ENCODE peak calls at places on chromosomes 16 and 17, in eight cellular contexts. X is stomach, I is NB4, M is K562, O is tibial nerve, B is A549, R is Peyer's patch, L is ovary. J is an unnamed sample.

GRCh38 chr17:48006936-48007703 is 30.5 kb downstream of the COPZ2 start:
- DNase-seq in X (no peak), I (no peak), M (no peak), O (no peak), B (no peak), R (no peak), L (no peak), J (no peak)

GRCh38 chr17:7367918-7368596 is 12.8 kb upstream of the TNK1 start:
- DNase-seq in X (no peak), I (no peak), M (no peak), O (no peak), B (no peak), R (no peak), L (no peak), J (no peak)

GRCh38 chr17:11757796-11758195 is 159.5 kb downstream of the DNAH9 start:
- DNase-seq in X (no peak), I (no peak), M (no peak), O (no peak), B (no peak), R (no peak), L (no peak), J (no peak)

GRCh38 chr17:28738680-28739384 is 5.0 kb upstream of the TRAF4 start:
- DNase-seq in X (no peak), I (no peak), M (no peak), O (no peak), B (no peak), R (peak; percentile 86), L (no peak), J (no peak)

GRCh38 chr17:73271078-73271477 is 9.4 kb upstream of the CPSF4L start:
- DNase-seq in X (no peak), I (peak; percentile 66), M (no peak), O (no peak), B (no peak), R (no peak), L (no peak), J (no peak)

GRCh38 chr16:87895641-87896141 is 26.4 kb upstream of the SLC7A5 start:
- DNase-seq in X (peak; percentile 37), I (peak; percentile 91), M (no peak), O (no peak), B (no peak), R (peak; percentile 46), L (no peak), J (no peak)

GRCh38 chr17:5467416-5467815 is 1.4 kb downstream of the DHX33 start:
- DNase-seq in X (no peak), I (no peak), M (no peak), O (no peak), B (no peak), R (no peak), L (no peak), J (no peak)

GRCh38 chr16:17275076-17275732 is 195.6 kb downstream of the XYLT1 start:
- DNase-seq in X (peak; percentile 68), I (no peak), M (no peak), O (no peak), B (peak; percentile 9), R (no peak), L (no peak), J (no peak)

GRCh38 chr16:11034005-11034404 is 89.6 kb downstream of the CLEC16A start:
- DNase-seq in X (no peak), I (no peak), M (no peak), O (peak; percentile 92), B (no peak), R (no peak), L (no peak), J (peak; percentile 83)

GRCh38 chr17:48711128-48711527 is 11.2 kb downstream of the PRAC1 start:
- DNase-seq in X (no peak), I (no peak), M (no peak), O (no peak), B (no peak), R (no peak), L (no peak), J (no peak)

GRCh38 chr17:19284005-19284959 is 47.1 kb downstream of the EPN2 start:
- DNase-seq in X (no peak), I (no peak), M (no peak), O (no peak), B (no peak), R (no peak), L (no peak), J (no peak)

GRCh38 chr17:82943751-82944150 is 103.9 kb upstream of the ZNF750 start:
- DNase-seq in X (no peak), I (no peak), M (no peak), O (no peak), B (no peak), R (no peak), L (peak; percentile 10), J (peak; percentile 54)

GRCh38 chr16:5820472-5820871 is 722.9 kb upstream of the EEF2KMT start:
- DNase-seq in X (no peak), I (no peak), M (no peak), O (no peak), B (no peak), R (no peak), L (no peak), J (no peak)

GRCh38 chr16:49281481-49281842 is at the start of gene CBLN1:
- DNase-seq in X (no peak), I (no peak), M (no peak), O (no peak), B (no peak), R (no peak), L (no peak), J (no peak)

GRCh38 chr16:49280861-49281331 is 742 bp downstream of the CBLN1 start:
- DNase-seq in X (no peak), I (no peak), M (no peak), O (no peak), B (no peak), R (no peak), L (no peak), J (no peak)

GRCh38 chr16:49283376-49284049 is 1.9 kb upstream of the CBLN1 start:
- DNase-seq in X (no peak), I (no peak), M (no peak), O (no peak), B (no peak), R (no peak), L (no peak), J (no peak)

GRCh38 chr16:49282690-49283375 is 1.2 kb upstream of the CBLN1 start:
- DNase-seq in X (no peak), I (no peak), M (no peak), O (no peak), B (no peak), R (no peak), L (no peak), J (no peak)

DNA sequence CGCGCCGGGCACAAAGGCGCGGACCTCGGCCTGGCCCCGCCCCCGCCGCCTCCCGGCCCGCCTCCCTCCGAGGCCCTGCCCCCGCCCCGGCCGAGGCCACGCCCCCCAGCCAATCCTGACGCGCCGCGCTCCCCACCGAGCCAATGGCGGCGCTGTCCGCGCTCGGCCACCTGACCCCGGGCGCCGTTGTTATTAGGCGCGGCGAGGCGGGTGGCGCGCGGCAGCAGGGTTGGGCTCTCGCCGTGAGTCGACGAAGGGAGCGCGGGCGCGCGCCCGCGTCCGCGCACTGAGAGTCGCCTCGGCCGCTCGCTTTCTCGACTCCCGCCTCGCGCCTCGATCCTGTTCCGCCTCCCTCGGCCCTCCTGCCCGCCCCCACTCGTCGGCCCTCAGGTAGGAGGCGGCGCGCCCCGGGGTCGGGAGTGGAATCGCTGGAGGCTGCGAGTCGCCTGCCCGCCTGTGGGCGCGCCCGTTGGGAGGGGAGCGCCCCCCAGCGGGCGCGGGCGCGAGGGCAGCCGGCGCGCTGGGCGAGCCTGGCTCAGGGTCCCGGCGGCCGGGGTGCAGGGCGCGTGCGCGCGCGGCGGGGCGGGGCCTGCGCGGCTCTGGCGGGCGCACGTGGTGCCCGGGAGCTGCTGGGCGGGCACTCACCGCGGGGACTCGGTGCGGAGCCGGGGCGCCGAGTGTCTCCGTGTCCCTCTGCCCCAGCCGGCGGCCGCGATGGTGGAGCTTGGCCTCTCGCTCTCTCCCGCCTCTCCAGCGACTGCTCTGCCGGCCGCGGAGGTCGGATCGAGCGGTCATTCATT is 405 bp upstream of the CBLN1 start:
- DNase-seq in X (peak; percentile 77), I (no peak), M (peak; percentile 99), O (peak; percentile 50), B (peak; percentile 78), R (peak; percentile 16), L (no peak), J (no peak)
- TF ChIP-seq CTCF in X (no peak), I (no peak), M (peak; percentile 87), O (no peak), B (peak; percentile 53), R (peak; percentile 12), L (no peak), J (no peak)

DNA sequence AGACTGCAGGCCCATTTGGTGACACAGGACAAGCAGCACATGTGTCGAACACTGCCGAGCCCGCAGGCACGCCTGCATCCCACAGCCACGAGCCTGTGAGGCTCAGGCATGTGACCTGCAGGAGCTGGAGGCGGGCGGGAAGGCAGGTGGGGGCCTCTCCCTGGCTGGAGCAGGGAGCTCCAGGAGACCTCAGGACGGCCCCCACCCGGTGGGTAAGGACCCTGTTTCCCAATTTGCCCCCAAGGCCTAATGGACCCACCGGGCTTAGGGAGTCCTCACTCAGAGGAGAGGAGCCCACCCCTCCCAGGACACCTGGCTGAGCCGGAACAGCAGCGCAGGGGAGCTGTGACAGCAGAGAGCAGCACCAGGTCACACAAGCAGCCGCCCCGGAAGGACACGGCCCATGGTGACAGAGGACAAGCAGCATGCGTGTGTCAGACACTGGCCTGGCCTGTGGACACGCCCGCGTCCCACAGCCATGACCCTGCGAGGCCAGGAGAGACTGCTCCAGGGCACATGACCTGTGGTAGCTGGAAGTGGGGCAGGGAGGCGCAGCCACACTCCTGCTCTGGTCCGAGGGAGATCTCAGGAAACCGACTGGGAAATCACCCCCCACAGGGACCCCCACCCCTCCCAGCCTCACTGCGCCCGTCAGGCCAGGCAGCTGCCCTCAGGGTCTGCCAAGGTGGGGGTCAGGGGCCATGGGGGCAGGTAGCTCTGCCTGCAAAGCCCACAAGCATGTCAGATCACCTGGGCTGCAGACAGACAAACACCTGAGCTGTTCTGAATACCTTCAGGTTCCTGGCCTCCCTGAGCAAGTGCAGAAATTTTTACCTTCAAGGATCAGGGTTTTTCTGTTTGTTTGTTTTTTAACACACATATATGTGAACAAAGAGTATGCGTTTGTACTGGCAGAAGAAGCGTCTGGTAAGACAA is 2.4 kb downstream of the SPSB3 start:
- DNase-seq in X (no peak), I (no peak), M (no peak), O (no peak), B (no peak), R (no peak), L (peak; percentile 43), J (no peak)
- TF ChIP-seq POLR2A in X (no peak), I (no peak), M (peak; percentile 48), O (no peak), B (peak; percentile 3), R (no peak), L (no peak), J (no peak)

DNA sequence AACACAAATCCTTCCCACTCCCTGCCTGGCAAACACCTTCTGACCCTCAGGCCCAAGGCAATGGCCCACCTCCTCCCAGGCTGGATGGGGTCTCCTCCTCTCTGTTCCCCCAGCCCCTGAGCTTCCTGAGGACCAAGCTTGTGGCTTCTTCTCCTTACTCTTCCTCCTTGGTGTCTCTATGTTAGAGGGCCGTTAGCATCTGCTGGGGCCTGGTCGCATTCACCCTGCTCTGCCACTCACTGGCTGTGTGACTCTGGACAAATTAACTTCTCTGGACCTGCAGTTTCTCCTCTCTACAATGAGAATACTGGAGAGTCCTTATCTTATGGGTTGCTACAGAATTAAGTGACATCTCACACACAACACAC is 725 bp upstream of the MT2A start:
- DNase-seq in X (no peak), I (peak; percentile 46), M (no peak), O (no peak), B (no peak), R (no peak), L (no peak), J (no peak)
- H3K4me3 ChIP-seq in X (peak overlapping the region; percentile 58), I (peak overlapping the region; percentile 52), M (peak overlapping the region; percentile 47), O (peak overlapping the region; percentile 69), B (peak overlapping the region; percentile 34), R (peak overlapping the region; percentile 66), L (peak overlapping the region; percentile 76), J (no peak overlapping the region)

GRCh38 chr16:72501739-72502653 is 330.0 kb upstream of the PMFBP1 start:
- DNase-seq in X (peak; percentile 45), I (peak; percentile 82), M (peak; percentile 66), O (peak; percentile 69), B (peak; percentile 48), R (no peak), L (peak; percentile 26), J (peak; percentile 15)
- TF ChIP-seq CTCF in X (no peak), I (peak; percentile 96), M (peak; percentile 73), O (peak; percentile 60), B (peak; percentile 92), R (peak; percentile 54), L (no peak), J (no peak)